ENCODE peak calls at places on chromosomes 12 and 14, in seven cellular contexts. A is GM23338, X is astrocyte of the spinal cord, U is fibroblast of lung, I is kidney epithelial cell, L is neural progenitor cell, Y is PC-9. T is an unnamed sample.

GRCh38 chr12:114209852-114210251 is 196.1 kb downstream of the TBX5 start:
- DNase-seq in A (no peak), X (no peak), U (no peak), I (no peak), L (no peak), Y (no peak), T (no peak)

GRCh38 chr12:19130224-19131019 is 889 bp downstream of the PLEKHA5 start:
- DNase-seq in A (peak), X (peak), U (peak), I (no peak), L (peak), Y (peak), T (peak)

GRCh38 chr12:48779869-48780268 is 9.0 kb downstream of the ADCY6 start:
- DNase-seq in A (no peak), X (peak), U (peak), I (no peak), L (no peak), Y (no peak), T (no peak)

GRCh38 chr12:89166525-89166934 is 185.8 kb downstream of the DUSP6 start:
- DNase-seq in A (no peak), X (peak), U (peak), I (no peak), L (no peak), Y (no peak), T (no peak)

GRCh38 chr14:64117671-64118402 is 176.3 kb downstream of the ESR2 start:
- DNase-seq in A (no peak), X (peak), U (peak), I (peak), L (no peak), Y (peak), T (peak)

GRCh38 chr14:59107819-59108218 is 80.6 kb upstream of the DAAM1 start:
- DNase-seq in A (no peak), X (no peak), U (no peak), I (no peak), L (no peak), Y (no peak), T (no peak)

GRCh38 chr12:10829994-10830393 is 3.8 kb upstream of the TAS2R10 start:
- DNase-seq in A (no peak), X (no peak), U (peak), I (no peak), L (no peak), Y (no peak), T (no peak)

GRCh38 chr12:127381681-127382080 is 885.3 kb upstream of the TMEM132C start:
- DNase-seq in A (no peak), X (peak), U (peak), I (no peak), L (no peak), Y (no peak), T (no peak)

GRCh38 chr12:47218191-47218654 is 138.5 kb upstream of the AMIGO2 start:
- DNase-seq in A (no peak), X (no peak), U (no peak), I (no peak), L (no peak), Y (no peak), T (no peak)

GRCh38 chr14:88614218-88614907 is 51.5 kb downstream of the ZC3H14 start:
- DNase-seq in A (no peak), X (peak), U (peak), I (no peak), L (no peak), Y (no peak), T (no peak)

GRCh38 chr12:50195832-50196231 is 28.7 kb upstream of the CERS5 start:
- DNase-seq in A (no peak), X (no peak), U (no peak), I (no peak), L (no peak), Y (no peak), T (no peak)

GRCh38 chr12:107130830-107131760 is 37.7 kb upstream of the CRY1 start:
- DNase-seq in A (no peak), X (no peak), U (no peak), I (no peak), L (no peak), Y (no peak), T (no peak)
- TF ChIP-seq CTCF in A (no peak), X (no peak), U (no peak), I (no peak), L (no peak), Y (no peak), T (no peak)

GRCh38 chr14:99909500-99910064 is 116.4 kb downstream of the EML1 start:
- DNase-seq in A (no peak), X (no peak), U (peak), I (no peak), L (no peak), Y (no peak), T (no peak)

GRCh38 chr14:99907761-99908652 is 114.8 kb downstream of the EML1 start:
- DNase-seq in A (no peak), X (no peak), U (no peak), I (no peak), L (no peak), Y (no peak), T (no peak)

GRCh38 chr14:99905121-99905520 is 111.9 kb downstream of the EML1 start:
- DNase-seq in A (no peak), X (no peak), U (no peak), I (no peak), L (no peak), Y (no peak), T (no peak)

GRCh38 chr14:99910337-99911268 is 117.4 kb downstream of the EML1 start:
- DNase-seq in A (no peak), X (peak), U (peak), I (peak), L (peak), Y (no peak), T (no peak)

GRCh38 chr14:99908653-99909250 is 115.5 kb downstream of the EML1 start:
- DNase-seq in A (no peak), X (no peak), U (no peak), I (no peak), L (no peak), Y (no peak), T (no peak)
- H3K4me3 ChIP-seq in A (no peak), X (no peak), U (no peak), I (no peak), L (no peak), Y (no peak), T (no peak)

GRCh38 chr12:124769166-124769530 is 94.5 kb downstream of the SCARB1 start:
- DNase-seq in A (no peak), X (no peak), U (peak), I (no peak), L (no peak), Y (no peak), T (no peak)
- TF ChIP-seq CTCF in A (no peak), X (no peak), U (no peak), I (no peak), L (no peak), Y (no peak), T (no peak)

GRCh38 chr14:61663312-61663974 is 31.9 kb upstream of the HIF1A start:
- DNase-seq in A (no peak), X (no peak), U (no peak), I (no peak), L (no peak), Y (no peak), T (no peak)

GRCh38 chr14:61659582-61659981 is 35.7 kb upstream of the HIF1A start:
- DNase-seq in A (no peak), X (no peak), U (no peak), I (no peak), L (no peak), Y (no peak), T (no peak)

GRCh38 chr14:61662001-61662400 is 33.3 kb upstream of the HIF1A start:
- DNase-seq in A (no peak), X (peak), U (peak), I (no peak), L (no peak), Y (no peak), T (no peak)

GRCh38 chr14:61662437-61663311 is 32.6 kb upstream of the HIF1A start:
- DNase-seq in A (peak), X (peak), U (peak), I (peak), L (peak), Y (peak), T (no peak)

GRCh38 chr14:61661471-61661988 is 33.8 kb upstream of the HIF1A start:
- DNase-seq in A (no peak), X (peak), U (peak), I (no peak), L (no peak), Y (no peak), T (no peak)
- H3K4me3 ChIP-seq in A (no peak), X (no peak), U (no peak), I (no peak), L (no peak), Y (no peak), T (no peak)

GRCh38 chr12:2691340-2692111 is 103.2 kb upstream of the FKBP4 start:
- DNase-seq in A (peak), X (no peak), U (peak), I (no peak), L (peak), Y (no peak), T (no peak)

GRCh38 chr12:2691001-2691339 is 103.8 kb upstream of the FKBP4 start:
- DNase-seq in A (peak), X (peak), U (peak), I (no peak), L (peak), Y (no peak), T (no peak)

GRCh38 chr12:2693980-2694379 is 100.8 kb upstream of the FKBP4 start:
- DNase-seq in A (no peak), X (no peak), U (no peak), I (no peak), L (no peak), Y (no peak), T (no peak)

GRCh38 chr12:2692156-2692555 is 102.6 kb upstream of the FKBP4 start:
- DNase-seq in A (no peak), X (no peak), U (no peak), I (no peak), L (no peak), Y (no peak), T (no peak)

DNA sequence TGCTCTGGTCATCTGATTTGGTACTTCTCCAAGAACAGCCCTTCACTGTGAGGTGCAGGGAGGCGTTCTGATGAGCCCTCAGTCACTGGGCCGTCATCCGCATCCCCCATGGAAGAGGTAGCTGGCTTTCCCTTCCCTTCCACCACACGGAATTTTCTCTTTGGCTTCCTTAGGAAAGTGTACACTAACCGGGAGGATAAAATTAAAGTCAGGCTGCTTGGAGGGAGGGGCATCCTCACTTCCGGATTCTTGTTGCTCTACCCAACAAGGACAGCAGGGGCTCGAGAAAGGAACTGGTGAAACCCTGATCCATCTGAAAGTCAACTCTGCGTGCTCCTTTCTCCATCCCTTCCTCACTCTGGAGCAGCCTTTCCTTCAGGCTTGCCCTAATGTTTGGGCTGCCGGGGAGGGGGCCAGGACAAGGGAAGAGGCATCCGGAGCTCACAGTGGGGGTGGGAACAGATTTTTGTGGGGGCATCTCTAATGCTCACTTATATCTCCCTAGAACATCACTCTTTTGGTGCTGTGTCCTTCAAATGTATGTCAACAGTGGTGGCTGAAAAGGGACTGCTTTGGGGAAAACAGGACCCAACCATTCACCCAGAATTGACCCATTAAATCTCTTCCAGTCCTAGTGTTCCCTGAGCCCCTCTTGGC is 101.4 kb upstream of the FKBP4 start:
- DNase-seq in A (peak), X (no peak), U (no peak), I (no peak), L (peak), Y (no peak), T (no peak)
- TF ChIP-seq CTCF in A (peak), X (no peak), U (peak), I (no peak), L (peak), Y (no peak), T (no peak)

DNA sequence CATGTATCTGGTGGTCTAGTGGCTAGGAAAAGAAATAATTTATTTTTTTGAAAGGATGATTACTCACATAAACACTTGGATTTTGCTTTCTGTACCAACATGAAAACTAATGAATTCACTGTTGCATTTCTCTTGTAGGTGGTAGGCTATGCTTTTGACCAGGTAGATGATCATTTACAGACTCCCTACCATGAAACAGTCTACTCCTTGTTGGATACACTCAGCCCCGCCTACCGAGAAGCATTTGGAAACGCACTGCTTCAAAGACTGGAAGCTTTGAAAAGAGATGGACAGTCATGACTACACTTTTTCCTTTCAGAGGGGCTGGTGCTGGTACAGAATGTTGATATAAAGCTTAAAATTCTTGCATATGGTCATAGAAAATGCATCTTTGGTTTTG is 6.5 kb upstream of the AK7 start:
- DNase-seq in A (no peak), X (no peak), U (no peak), I (no peak), L (no peak), Y (no peak), T (no peak)
- H3K4me3 ChIP-seq in A (no peak), X (no peak), U (no peak), I (no peak), L (no peak), Y (no peak), T (no peak)

DNA sequence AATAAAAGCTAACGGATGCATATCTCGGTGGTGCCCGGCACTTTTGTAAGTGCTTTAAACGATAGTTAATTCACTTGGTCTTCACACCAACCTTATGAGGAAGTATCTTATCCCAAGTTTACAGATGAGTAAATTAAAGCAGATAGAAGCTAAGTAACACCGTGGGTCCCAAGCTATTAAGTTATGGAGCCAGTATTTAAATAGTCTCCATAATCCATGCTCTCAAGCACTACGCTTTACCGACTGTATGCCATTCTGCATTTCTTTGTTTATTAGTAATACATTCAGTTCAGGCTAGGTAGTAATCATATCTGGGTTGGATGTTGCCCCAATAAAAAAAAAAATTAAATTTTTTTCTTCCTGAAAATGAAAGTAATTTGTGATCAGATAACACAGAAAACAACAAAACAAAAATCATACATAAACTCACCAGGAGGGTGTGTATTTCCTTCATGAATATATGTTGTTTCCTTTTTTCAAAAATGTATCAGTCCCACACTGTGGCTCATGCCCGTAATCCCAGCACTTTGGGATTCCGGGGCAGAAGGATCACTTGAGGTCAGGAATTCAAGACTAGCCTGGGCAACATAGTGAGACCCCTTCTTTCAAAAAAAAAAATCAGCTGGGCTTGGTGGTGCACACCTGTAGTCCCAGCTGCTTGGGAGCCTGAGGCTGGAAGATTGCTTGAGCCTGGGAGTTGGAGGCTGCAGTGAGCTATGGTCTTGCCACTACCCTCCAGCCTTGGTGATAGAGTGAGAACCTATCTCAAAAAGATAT is 1.4 kb upstream of the M6PR start:
- DNase-seq in A (no peak), X (no peak), U (no peak), I (no peak), L (no peak), Y (no peak), T (no peak)
- TF ChIP-seq CTCF in A (no peak), X (no peak), U (no peak), I (no peak), L (no peak), Y (no peak), T (no peak)

GRCh38 chr14:68341765-68342212 is 451.1 kb downstream of the ZFP36L1 start:
- DNase-seq in A (no peak), X (no peak), U (no peak), I (no peak), L (no peak), Y (no peak), T (no peak)

GRCh38 chr14:68345738-68346137 is 447.1 kb downstream of the ZFP36L1 start:
- DNase-seq in A (no peak), X (no peak), U (peak), I (no peak), L (no peak), Y (no peak), T (no peak)

GRCh38 chr14:68346540-68347232 is 446.2 kb downstream of the ZFP36L1 start:
- DNase-seq in A (no peak), X (no peak), U (no peak), I (no peak), L (no peak), Y (no peak), T (no peak)

GRCh38 chr14:68342216-68342615 is 450.7 kb downstream of the ZFP36L1 start:
- DNase-seq in A (no peak), X (no peak), U (no peak), I (no peak), L (no peak), Y (no peak), T (no peak)

GRCh38 chr14:68343534-68344093 is 449.3 kb downstream of the ZFP36L1 start:
- DNase-seq in A (peak), X (no peak), U (no peak), I (no peak), L (no peak), Y (no peak), T (no peak)
- H3K4me3 ChIP-seq in A (peak), X (no peak), U (no peak), I (no peak), L (no peak), Y (no peak), T (no peak)

GRCh38 chr14:95334044-95334443 is 14.3 kb upstream of the CLMN start:
- DNase-seq in A (peak), X (no peak), U (no peak), I (no peak), L (no peak), Y (no peak), T (no peak)
- TF ChIP-seq CTCF in A (peak), X (no peak), U (no peak), I (no peak), L (no peak), Y (no peak), T (no peak)

DNA sequence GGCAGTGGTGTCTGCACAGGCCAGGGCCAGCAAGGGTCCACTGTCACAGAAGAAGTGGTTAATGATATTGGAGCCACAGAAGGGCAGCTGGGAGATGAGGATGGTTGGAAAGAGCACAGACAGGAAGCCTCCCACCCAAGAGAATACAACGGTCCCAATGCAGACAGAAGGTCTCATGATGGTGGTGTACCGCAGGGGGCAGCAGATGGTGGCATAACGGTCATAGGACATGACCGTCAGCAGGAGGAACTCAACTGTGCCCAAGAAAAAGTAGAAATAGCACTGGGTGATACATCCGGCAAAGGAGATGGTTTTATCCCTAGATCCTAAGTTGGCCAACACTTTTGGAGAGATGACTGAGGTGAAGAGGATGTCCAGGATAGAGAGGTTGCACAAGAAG is 9.9 kb downstream of the OR6J1 start:
- DNase-seq in A (no peak), X (no peak), U (no peak), I (no peak), L (no peak), Y (no peak), T (no peak)
- H3K4me3 ChIP-seq in A (no peak), X (no peak), U (no peak), I (no peak), L (no peak), Y (no peak), T (no peak)

T was measured in right lobe of liver.